ENCODE peak calls at places on chromosome 14, in seven cellular contexts. N is gastrocnemius medialis, M is ovary, F is IMR-90, C is stomach, J is lower leg skin, X is GM12878. R is an unnamed sample.

GRCh38 chr14:32408018-32408417 is 78.9 kb downstream of the AKAP6 start:
- DNase-seq in N (no peak), J (no peak), X (no peak), F (no peak), M (peak; percentile 59), C (peak; percentile 26), R (no peak)

GRCh38 chr14:102471921-102472814 is 37.4 kb downstream of the ANKRD9 start:
- DNase-seq in J (no peak), N (no peak), C (no peak), F (no peak), X (no peak), M (no peak), R (no peak)

GRCh38 chr14:24059841-24060388 is 8.1 kb downstream of the CARMIL3 start:
- DNase-seq in N (no peak), C (no peak), J (no peak), M (peak; percentile 18), F (no peak), X (no peak), R (no peak)

GRCh38 chr14:69303086-69303485 is 43.1 kb downstream of the GALNT16 start:
- DNase-seq in N (no peak), J (no peak), C (no peak), M (no peak), F (no peak), X (no peak), R (peak; percentile 28)

GRCh38 chr14:92599786-92600185 is 86.2 kb downstream of the RIN3 start:
- DNase-seq in X (no peak), J (no peak), N (no peak), M (no peak), C (no peak), F (peak; percentile 10), R (no peak)

GRCh38 chr14:32382704-32383103 is 53.6 kb downstream of the AKAP6 start:
- DNase-seq in F (no peak), N (no peak), X (no peak), J (no peak), M (no peak), C (no peak), R (no peak)

GRCh38 chr14:71089974-71090373 is 182.7 kb downstream of the PCNX1 start:
- DNase-seq in N (no peak), M (no peak), X (no peak), C (no peak), F (peak; percentile 49), J (no peak), R (no peak)

GRCh38 chr14:23916038-23916437 is 37.5 kb upstream of the DHRS4 start:
- DNase-seq in N (no peak), F (no peak), X (no peak), C (no peak), J (no peak), M (no peak), R (no peak)

GRCh38 chr14:88189040-88189839 is 133.8 kb downstream of the KCNK10 start:
- DNase-seq in J (peak; percentile 78), C (peak; percentile 88), X (peak; percentile 25), F (peak; percentile 87), N (peak; percentile 25), M (peak; percentile 84), R (peak; percentile 32)

GRCh38 chr14:96055753-96056508 is 16.8 kb downstream of the C14orf132 start:
- DNase-seq in F (no peak), X (no peak), M (no peak), C (peak; percentile 7), J (no peak), N (no peak), R (no peak)

GRCh38 chr14:69378274-69378673 is 19.8 kb downstream of the ERH start:
- DNase-seq in C (no peak), J (no peak), X (no peak), N (no peak), M (no peak), F (no peak), R (no peak)

GRCh38 chr14:95033851-95034622 is 123.3 kb downstream of the DICER1 start:
- DNase-seq in M (no peak), C (peak; percentile 22), F (no peak), X (no peak), N (no peak), J (no peak), R (no peak)

GRCh38 chr14:81269100-81269978 is 48.6 kb upstream of the GTF2A1 start:
- DNase-seq in J (peak; percentile 55), F (peak; percentile 68), N (no peak), C (no peak), X (peak; percentile 26), M (no peak), R (no peak)

GRCh38 chr14:102848830-102849521 is 71.7 kb downstream of the TRAF3 start:
- DNase-seq in C (peak; percentile 36), X (no peak), F (no peak), J (peak; percentile 24), M (no peak), N (peak; percentile 34), R (no peak)

GRCh38 chr14:42642787-42643186 is 1036.1 kb downstream of the LRFN5 start:
- DNase-seq in C (no peak), N (no peak), M (no peak), F (no peak), X (no peak), J (no peak), R (no peak)

GRCh38 chr14:31902002-31902401 is 175.1 kb upstream of the ARHGAP5 start:
- DNase-seq in C (peak; percentile 42), J (no peak), M (no peak), F (no peak), X (no peak), N (no peak), R (no peak)

GRCh38 chr14:83583201-83583600 is 1946.7 kb upstream of the FLRT2 start:
- DNase-seq in M (no peak), J (no peak), C (no peak), N (no peak), X (no peak), F (no peak), R (no peak)

GRCh38 chr14:95935228-95935822 is 58.7 kb downstream of the TUNAR start:
- DNase-seq in N (no peak), C (no peak), M (no peak), J (no peak), X (no peak), F (peak; percentile 41), R (no peak)

GRCh38 chr14:50013198-50013918 is 103.0 kb downstream of the VCPKMT start:
- DNase-seq in N (no peak), F (no peak), J (no peak), M (no peak), X (no peak), C (no peak), R (no peak)

GRCh38 chr14:105419305-105420091 is at the start of gene MTA1:
- DNase-seq in N (no peak), C (peak; percentile 56), M (peak; percentile 53), F (peak; percentile 8), J (no peak), X (no peak), R (no peak)
- TF ChIP-seq POLR2A in N (no peak), C (no peak), M (no peak), F (no peak), J (no peak), X (peak; percentile 52), R (peak; percentile 44)

GRCh38 chr14:64447890-64448667 is 17.2 kb upstream of the AKAP5 start:
- DNase-seq in M (no peak), X (no peak), J (no peak), F (no peak), N (no peak), C (no peak), R (no peak)
- TF ChIP-seq CTCF in M (no peak), X (no peak), J (no peak), F (no peak), N (no peak), C (no peak), R (no peak)

GRCh38 chr14:21514341-21514740 is 3.2 kb upstream of the METTL3 start:
- DNase-seq in X (no peak), J (no peak), F (no peak), M (no peak), C (no peak), N (no peak), R (no peak)

GRCh38 chr14:21510735-21511657 is at the start of gene METTL3:
- DNase-seq in J (peak; percentile 99), F (peak; percentile 99), X (peak; percentile 97), N (peak; percentile 99), M (peak; percentile 97), C (peak; percentile 98), R (peak; percentile 98)

GRCh38 chr14:21505009-21505553 is 6.1 kb downstream of the METTL3 start:
- DNase-seq in C (no peak), M (no peak), X (peak; percentile 46), J (no peak), F (no peak), N (no peak), R (no peak)

GRCh38 chr14:21506557-21506956 is 4.6 kb downstream of the METTL3 start:
- DNase-seq in M (no peak), J (no peak), C (no peak), F (no peak), X (no peak), N (no peak), R (no peak)

DNA sequence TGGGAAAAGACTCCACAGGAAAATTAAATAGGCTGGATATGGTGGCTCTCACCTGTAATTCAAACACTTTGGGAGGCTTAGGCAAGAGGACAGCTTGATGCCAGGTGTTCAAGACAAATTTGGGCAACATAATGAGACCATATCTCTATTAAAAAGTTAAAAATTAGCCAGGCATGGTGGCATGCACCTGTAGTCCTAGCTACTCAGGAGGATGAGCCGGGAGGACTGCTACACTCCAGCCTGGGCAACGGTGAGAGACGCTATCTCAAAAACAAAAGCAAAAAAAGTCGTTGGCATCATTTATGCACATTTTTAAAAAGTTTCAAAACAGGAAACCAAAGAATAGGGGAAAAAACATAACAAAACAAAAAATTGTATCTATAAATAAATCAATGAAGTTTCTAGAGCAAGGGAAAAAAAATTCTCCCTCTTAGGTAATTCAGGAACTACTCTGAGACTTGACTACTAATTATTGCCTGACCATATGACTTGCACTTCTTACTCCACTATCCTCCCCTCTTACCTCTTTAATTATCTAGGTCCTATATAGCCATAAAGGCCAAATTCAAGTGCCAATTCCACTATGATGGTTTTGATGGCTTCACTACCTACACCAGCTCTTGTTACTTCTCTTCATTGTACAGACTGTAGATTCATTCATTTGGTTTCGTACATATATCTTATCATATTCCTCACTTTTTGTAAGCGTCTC is 1.6 kb downstream of the METTL3 start:
- DNase-seq in M (no peak), J (no peak), X (no peak), F (no peak), C (no peak), N (no peak), R (no peak)
- H3K4me3 ChIP-seq in M (peak overlapping the region; percentile 94), J (no peak overlapping the region), X (peak overlapping the region; percentile 94), F (no peak overlapping the region), C (peak overlapping the region; percentile 88), N (peak overlapping the region; percentile 73), R (no peak overlapping the region)

DNA sequence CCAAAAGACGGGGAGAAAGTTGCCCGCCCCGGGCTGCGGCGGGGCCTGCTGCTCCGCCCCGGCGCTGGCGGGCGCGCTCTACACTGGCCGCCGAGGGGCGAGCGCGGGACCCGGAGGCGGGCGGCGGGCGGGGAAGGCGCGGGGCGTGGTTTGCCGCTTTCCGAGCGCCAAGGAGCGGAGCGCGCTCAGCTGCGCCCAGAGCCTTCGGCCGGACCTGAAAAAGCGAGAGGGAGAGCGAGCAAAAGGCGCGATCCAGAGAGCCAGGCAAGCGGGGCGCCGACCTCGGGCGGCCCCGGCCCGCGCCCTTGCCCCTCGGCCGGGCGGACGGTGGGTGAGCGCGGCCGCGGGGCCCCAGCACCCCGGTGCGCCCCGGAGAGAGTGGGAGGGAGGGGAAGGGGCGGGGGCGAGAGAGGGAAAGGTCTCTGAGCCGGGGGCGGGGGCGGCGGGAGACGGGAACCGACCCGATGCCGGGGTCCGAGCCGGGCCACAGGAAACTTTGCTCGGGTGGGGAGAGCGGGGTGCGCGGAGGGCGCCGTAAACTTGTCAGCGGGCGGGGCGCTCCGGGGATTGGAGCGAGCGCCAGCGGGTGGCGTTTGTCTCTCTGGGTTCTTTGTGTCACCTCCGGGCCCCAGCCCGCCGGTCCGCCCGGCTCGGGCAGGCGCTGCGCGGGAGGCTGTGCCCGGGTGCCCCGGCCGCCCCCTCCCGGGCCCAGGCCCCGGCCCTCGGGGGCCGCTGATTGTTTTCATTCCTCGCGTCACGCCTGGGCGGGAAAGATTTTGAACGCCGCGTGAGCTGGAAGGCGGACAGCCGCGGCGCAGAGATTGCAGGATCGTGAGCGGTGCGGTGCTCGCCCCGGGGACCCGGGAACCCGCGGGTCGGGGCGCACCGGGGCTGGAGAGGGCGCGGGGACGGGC is at the start of gene SYNE2:
- DNase-seq in N (peak; percentile 62), F (peak; percentile 65), C (peak; percentile 85), X (no peak), J (peak; percentile 55), M (peak; percentile 84), R (peak; percentile 87)
- TF ChIP-seq POLR2A in N (peak; percentile 66), F (no peak), C (no peak), X (peak; percentile 74), J (no peak), M (peak; percentile 58), R (peak; percentile 1)